ENCODE peak calls at places on chromosomes 1 and 21, in six cellular contexts. M is ovary, T is H9, H is tibial nerve, D is colonic mucosa, O is left lung. Z is an unnamed sample.

GRCh38 chr1:41455479-41456271 is 28.8 kb downstream of the EDN2 start:
- DNase-seq in D (no peak), T (no peak), M (no peak), H (no peak), O (no peak), Z (no peak)

GRCh38 chr1:212542761-212543187 is 65.8 kb upstream of the ATF3 start:
- DNase-seq in O (no peak), D (no peak), T (no peak), H (no peak), M (no peak), Z (no peak)

GRCh38 chr1:211532086-211532439 is 40.1 kb upstream of the RD3 start:
- DNase-seq in M (no peak), D (no peak), O (no peak), T (no peak), H (no peak), Z (no peak)

GRCh38 chr1:159960721-159961381 is 6.8 kb upstream of the SLAMF9 start:
- DNase-seq in T (peak; percentile 21), D (peak; percentile 81), H (peak; percentile 52), O (no peak), M (peak; percentile 61), Z (no peak)

GRCh38 chr1:174956976-174957375 is 42.8 kb upstream of the CACYBP start:
- DNase-seq in T (no peak), H (no peak), O (no peak), M (no peak), D (no peak), Z (no peak)

GRCh38 chr1:94113592-94114322 is 7.2 kb downstream of the ABCA4 start:
- DNase-seq in O (no peak), H (no peak), T (no peak), M (peak; percentile 5), D (no peak), Z (no peak)

GRCh38 chr1:184289825-184290550 is 96.8 kb upstream of the C1orf21 start:
- DNase-seq in T (no peak), D (no peak), O (no peak), H (no peak), M (no peak), Z (no peak)

GRCh38 chr1:155977607-155978324 is 581 bp downstream of the ARHGEF2 start:
- DNase-seq in M (peak; percentile 69), T (peak; percentile 45), H (no peak), O (no peak), D (peak; percentile 53), Z (peak; percentile 63)

GRCh38 chr1:27408151-27408550 is 15.7 kb downstream of the GPR3 start:
- DNase-seq in H (no peak), M (no peak), T (no peak), D (no peak), O (no peak), Z (no peak)

GRCh38 chr1:150564051-150564991 is 15.1 kb downstream of the MCL1 start:
- DNase-seq in O (no peak), D (no peak), M (peak; percentile 41), H (peak; percentile 14), T (no peak), Z (no peak)

GRCh38 chr1:17010601-17011438 is 908 bp downstream of the ATP13A2 start:
- DNase-seq in T (no peak), M (peak; percentile 45), H (no peak), D (peak; percentile 62), O (peak; percentile 88), Z (peak; percentile 5)

GRCh38 chr1:211612786-211613107 is 33.8 kb upstream of the SLC30A1 start:
- DNase-seq in M (no peak), H (no peak), O (no peak), T (no peak), D (no peak), Z (no peak)

GRCh38 chr1:3557366-3557765 is 53.9 kb downstream of the MEGF6 start:
- DNase-seq in O (no peak), H (no peak), T (no peak), D (no peak), M (no peak), Z (no peak)

GRCh38 chr1:32920833-32921232 is 19.6 kb upstream of the TMEM54 start:
- DNase-seq in T (no peak), O (no peak), D (no peak), M (no peak), H (no peak), Z (no peak)

GRCh38 chr1:114108741-114109255 is 44.9 kb downstream of the SYT6 start:
- DNase-seq in D (no peak), T (no peak), M (no peak), H (no peak), O (no peak), Z (no peak)

GRCh38 chr1:115134850-115135484 is 45.7 kb upstream of the TSPAN2 start:
- DNase-seq in D (no peak), T (no peak), M (no peak), O (peak; percentile 31), H (no peak), Z (no peak)

GRCh38 chr1:93007941-93008577 is 46.8 kb upstream of the DIPK1A start:
- DNase-seq in M (no peak), D (no peak), T (no peak), H (no peak), O (no peak), Z (no peak)

GRCh38 chr1:208207388-208208131 is 36.6 kb downstream of the PLXNA2 start:
- DNase-seq in O (peak; percentile 75), M (no peak), T (no peak), H (no peak), D (no peak), Z (no peak)

GRCh38 chr21:33542640-33543504 is at the start of gene SON:
- DNase-seq in M (peak; percentile 99), T (peak; percentile 99), H (peak; percentile 98), D (peak; percentile 99), O (peak; percentile 98), Z (peak; percentile 93)

GRCh38 chr1:74610961-74611360 is 62.6 kb downstream of the ERICH3 start:
- DNase-seq in H (no peak), T (no peak), M (no peak), O (no peak), D (no peak), Z (no peak)

GRCh38 chr1:6638226-6638625 is 13.6 kb downstream of the THAP3 start:
- DNase-seq in H (peak; percentile 71), T (no peak), D (peak; percentile 53), M (peak; percentile 88), O (peak; percentile 77), Z (no peak)

GRCh38 chr1:31667065-31667785 is 22.5 kb upstream of the PEF1 start:
- DNase-seq in H (no peak), O (no peak), M (no peak), T (no peak), D (no peak), Z (no peak)

GRCh38 chr1:24505816-24506215 is 3.2 kb downstream of the RCAN3 start:
- DNase-seq in M (no peak), T (no peak), O (no peak), H (no peak), D (no peak), Z (no peak)

DNA sequence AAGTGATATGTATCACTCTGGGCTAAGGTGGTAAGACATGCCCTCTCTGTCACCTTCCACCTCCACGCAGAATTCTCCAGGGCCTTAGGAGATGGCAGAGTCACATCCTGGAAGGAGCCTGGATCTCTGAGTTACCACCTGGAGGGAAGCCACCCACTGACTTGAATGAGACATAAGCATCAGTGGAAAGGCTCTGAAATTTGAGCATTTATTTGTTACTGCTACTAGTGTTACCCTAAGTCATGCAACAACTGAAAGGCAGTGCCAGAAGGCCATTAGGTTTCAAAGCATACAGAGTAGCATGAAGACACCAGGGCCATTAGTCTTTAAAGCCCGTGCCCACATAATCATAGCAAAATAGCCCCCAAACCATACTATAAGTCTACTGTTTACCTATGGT is 230.3 kb upstream of the IRF2BP2 start:
- DNase-seq in D (no peak), H (no peak), O (no peak), M (no peak), T (no peak), Z (no peak)
- H3K4me1 ChIP-seq in D (no peaks in the 10 kb centered on the region), H (peaks cover 6% of the 10 kb centered on the region), O (no peaks in the 10 kb centered on the region), M (no peaks in the 10 kb centered on the region), T (no peaks in the 10 kb centered on the region), Z (peaks cover 42% of the 10 kb centered on the region)

GRCh38 chr1:227654431-227654830 is 80.7 kb downstream of the JMJD4 start:
- DNase-seq in O (no peak), D (no peak), H (no peak), T (no peak), M (no peak), Z (no peak)
- H3K9me3 ChIP-seq in O (peaks cover 100% of the 10 kb centered on the region), D (peaks cover 23% of the 10 kb centered on the region), H (peaks cover 23% of the 10 kb centered on the region), T (peaks cover 85% of the 10 kb centered on the region), M (peaks cover 24% of the 10 kb centered on the region), Z (peaks cover 51% of the 10 kb centered on the region)

GRCh38 chr1:185969524-185969991 is 235.4 kb downstream of the HMCN1 start:
- DNase-seq in M (no peak), D (no peak), H (no peak), T (no peak), O (no peak), Z (no peak)

GRCh38 chr1:185969028-185969427 is 234.8 kb downstream of the HMCN1 start:
- DNase-seq in T (no peak), M (no peak), O (no peak), H (no peak), D (no peak), Z (no peak)

GRCh38 chr1:185972096-185972875 is 238.1 kb downstream of the HMCN1 start:
- DNase-seq in D (no peak), M (no peak), T (no peak), H (no peak), O (no peak), Z (no peak)

GRCh38 chr1:185973645-185974044 is 239.5 kb downstream of the HMCN1 start:
- DNase-seq in D (no peak), H (no peak), O (no peak), T (no peak), M (no peak), Z (no peak)

DNA sequence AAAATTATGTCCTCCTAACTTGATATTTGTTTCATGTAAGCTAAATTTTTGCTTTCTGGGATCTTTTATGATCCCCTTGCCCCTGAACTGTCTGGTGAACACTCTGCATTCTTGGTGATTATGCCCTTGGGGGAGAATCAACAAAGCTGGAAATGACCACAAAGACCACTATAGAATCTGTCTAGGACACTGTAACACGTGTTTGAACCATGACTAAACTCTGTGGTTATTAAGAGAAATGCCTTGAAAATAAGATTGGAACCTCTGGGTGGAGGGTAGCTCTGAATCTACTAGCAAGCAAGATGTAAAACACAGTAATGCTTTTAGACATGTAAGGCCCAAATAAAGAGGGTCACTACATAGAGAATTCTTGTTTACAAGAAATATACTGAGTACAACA is 237.5 kb downstream of the HMCN1 start:
- DNase-seq in M (no peak), D (no peak), O (no peak), H (no peak), T (no peak), Z (no peak)
- H3K27ac ChIP-seq in M (no peak overlapping the region), D (no peak overlapping the region), O (peak overlapping the region; percentile 15), H (no peak overlapping the region), T (no peak overlapping the region), Z (no peak overlapping the region)

GRCh38 chr1:1602941-1603506 is 3.1 kb upstream of the FNDC10 start:
- DNase-seq in O (peak; percentile 61), M (no peak), D (no peak), H (no peak), T (no peak), Z (no peak)

GRCh38 chr1:1599919-1600860 is at the start of gene FNDC10:
- DNase-seq in D (no peak), O (peak; percentile 81), H (no peak), T (peak; percentile 60), M (no peak), Z (peak; percentile 22)

GRCh38 chr1:1602321-1602931 is 2.5 kb upstream of the FNDC10 start:
- DNase-seq in M (no peak), T (no peak), D (no peak), H (no peak), O (peak; percentile 17), Z (no peak)

GRCh38 chr1:1600861-1601563 is 1.1 kb upstream of the FNDC10 start:
- DNase-seq in D (no peak), M (no peak), O (peak; percentile 68), H (no peak), T (no peak), Z (no peak)

GRCh38 chr1:1601564-1602320 is 1.8 kb upstream of the FNDC10 start:
- DNase-seq in O (peak; percentile 54), M (no peak), D (no peak), T (no peak), H (no peak), Z (no peak)
- H3K4me1 ChIP-seq in O (peaks cover 7% of the 10 kb centered on the region), M (peaks cover 10% of the 10 kb centered on the region), D (peaks cover 4% of the 10 kb centered on the region), T (no peaks in the 10 kb centered on the region), H (no peaks in the 10 kb centered on the region), Z (peaks cover 15% of the 10 kb centered on the region)